ENCODE peak calls at places on chromosomes 1 and 21, in six cellular contexts. Z is WTC11, G is lower lobe of right lung, B is A673, F is psoas muscle, T is HL-60. S is an unnamed sample.

GRCh38 chr1:57026942-57027341 is 61.1 kb upstream of the C8B start:
- DNase-seq in Z (no peak), G (no peak), B (no peak), F (no peak), T (no peak), S (no peak)

GRCh38 chr1:223667484-223668182 is 2.1 kb upstream of the CAPN8 start:
- DNase-seq in Z (no peak), G (no peak), B (no peak), F (no peak), T (no peak), S (no peak)

GRCh38 chr1:30284226-30284625 is 439.2 kb downstream of the MATN1 start:
- DNase-seq in Z (no peak), G (no peak), B (no peak), F (no peak), T (no peak), S (no peak)

GRCh38 chr1:53572061-53572801 is 113.0 kb downstream of the DMRTB1 start:
- DNase-seq in Z (peak; percentile 12), G (no peak), B (peak; percentile 73), F (no peak), T (no peak), S (no peak)

GRCh38 chr1:163799190-163799805 is 477.5 kb downstream of the NUF2 start:
- DNase-seq in Z (no peak), G (no peak), B (peak; percentile 77), F (no peak), T (no peak), S (no peak)

GRCh38 chr1:69929278-69930057 is 275.9 kb downstream of the LRRC40 start:
- DNase-seq in Z (no peak), G (no peak), B (no peak), F (no peak), T (peak; percentile 2), S (no peak)

GRCh38 chr1:33426906-33427305 is 4.0 kb downstream of the PHC2 start:
- DNase-seq in Z (no peak), G (no peak), B (no peak), F (no peak), T (no peak), S (no peak)

GRCh38 chr1:104629589-104629988 is 879.9 kb downstream of the AMY1C start:
- DNase-seq in Z (no peak), G (no peak), B (no peak), F (no peak), T (no peak), S (no peak)

GRCh38 chr1:210726621-210727020 is 397.9 kb downstream of the HHAT start:
- DNase-seq in Z (peak; percentile 74), G (no peak), B (peak; percentile 56), F (no peak), T (no peak), S (peak; percentile 71)

DNA sequence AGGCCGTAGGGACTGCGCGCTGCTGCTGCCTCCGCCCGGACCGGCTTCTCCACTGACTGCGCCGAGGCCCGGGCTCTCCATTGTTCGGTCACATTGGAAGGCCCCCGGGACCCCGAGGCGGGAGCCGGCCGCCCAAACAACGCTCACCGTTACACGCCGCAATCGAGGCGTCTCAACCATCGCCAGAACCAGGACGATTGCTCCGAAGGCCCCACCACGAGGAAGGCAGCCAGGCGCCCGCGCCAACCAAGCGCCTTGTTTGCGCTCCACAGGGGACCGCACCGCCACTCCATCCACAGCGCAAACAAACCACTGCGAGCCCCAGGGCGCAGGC is 595 bp downstream of the GLUL start:
- DNase-seq in Z (no peak), G (peak; percentile 48), B (no peak), F (no peak), T (no peak), S (no peak)
- TF ChIP-seq CTCF in Z (no peak), G (peak; percentile 34), B (no peak), F (no peak), T (no peak), S (no peak)

DNA sequence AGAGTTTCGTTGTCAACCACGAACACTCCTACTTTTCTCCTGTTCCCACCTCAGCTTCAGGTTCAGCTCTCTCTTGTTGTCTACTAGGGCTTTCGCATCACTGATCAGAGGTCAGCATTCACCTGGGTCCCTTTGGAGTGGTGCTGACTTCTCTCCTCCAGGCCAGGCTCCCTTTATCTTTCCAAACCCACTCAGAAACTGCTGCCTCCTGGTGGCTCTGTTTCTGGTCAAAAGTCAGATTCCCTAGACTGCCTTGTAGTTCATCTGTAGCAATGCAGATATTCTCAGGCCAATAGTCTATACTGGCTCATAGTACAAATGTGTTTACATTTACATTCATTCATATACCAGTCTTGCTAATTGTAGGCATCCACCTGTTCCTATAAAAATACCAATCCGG is 6.4 kb upstream of the ERI3 start:
- DNase-seq in Z (no peak), G (no peak), B (no peak), F (no peak), T (no peak), S (no peak)
- TF ChIP-seq CTCF in Z (no peak), G (no peak), B (no peak), F (no peak), T (no peak), S (no peak)

GRCh38 chr21:44950016-44950326 is 10.1 kb downstream of the SLX9 start:
- DNase-seq in Z (no peak), G (no peak), B (no peak), F (no peak), T (no peak), S (no peak)
- TF ChIP-seq CTCF in Z (no peak), G (no peak), B (no peak), F (no peak), T (no peak), S (peak; percentile 57)

DNA sequence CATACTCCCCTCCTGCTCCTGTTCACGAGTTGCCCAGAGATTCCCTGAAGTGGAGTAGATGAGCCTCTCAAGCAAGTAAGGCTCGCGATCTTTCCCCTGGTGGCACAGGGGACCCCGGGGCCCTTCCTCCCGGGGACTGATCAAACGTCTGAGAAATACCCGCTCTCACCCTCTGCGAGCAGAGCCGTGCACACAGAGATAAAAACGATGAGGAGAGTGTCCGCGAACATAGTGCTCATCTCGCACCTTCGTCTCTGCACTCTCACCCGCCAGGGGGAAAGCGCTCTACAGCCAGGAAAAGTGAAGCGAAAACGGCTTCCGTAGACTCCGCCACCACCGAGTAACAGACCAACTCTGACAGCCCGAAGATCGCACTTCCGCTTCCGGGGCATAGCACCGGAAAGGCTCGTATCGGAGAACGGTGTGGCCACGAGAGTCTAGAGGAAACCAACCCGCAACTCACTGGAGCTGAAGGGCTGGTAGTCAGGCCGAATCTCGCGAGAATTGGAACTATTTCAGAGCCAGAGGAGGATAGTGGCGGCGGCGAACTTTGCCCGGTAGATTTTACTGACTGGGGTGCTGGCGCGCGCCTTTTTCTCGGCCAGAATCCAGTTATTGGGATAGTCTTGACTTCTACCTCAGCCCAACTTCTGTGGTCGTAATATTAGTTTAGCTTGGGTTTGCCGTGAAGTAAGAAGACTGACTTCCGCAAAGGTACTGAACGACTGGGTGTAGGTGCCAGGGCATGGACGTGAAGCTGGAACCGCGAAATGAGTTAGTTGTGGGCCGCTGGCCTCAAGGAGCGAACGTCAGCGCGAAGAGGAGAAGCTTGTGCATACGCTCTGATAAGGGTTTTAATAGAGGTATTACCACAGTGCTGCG is at the start of gene TMCO1:
- DNase-seq in Z (peak; percentile 88), G (peak; percentile 96), B (peak; percentile 99), F (peak; percentile 94), T (peak; percentile 98), S (peak; percentile 97)
- TF ChIP-seq CTCF in Z (no peak), G (no peak), B (no peak), F (peak; percentile 11), T (no peak), S (no peak)

DNA sequence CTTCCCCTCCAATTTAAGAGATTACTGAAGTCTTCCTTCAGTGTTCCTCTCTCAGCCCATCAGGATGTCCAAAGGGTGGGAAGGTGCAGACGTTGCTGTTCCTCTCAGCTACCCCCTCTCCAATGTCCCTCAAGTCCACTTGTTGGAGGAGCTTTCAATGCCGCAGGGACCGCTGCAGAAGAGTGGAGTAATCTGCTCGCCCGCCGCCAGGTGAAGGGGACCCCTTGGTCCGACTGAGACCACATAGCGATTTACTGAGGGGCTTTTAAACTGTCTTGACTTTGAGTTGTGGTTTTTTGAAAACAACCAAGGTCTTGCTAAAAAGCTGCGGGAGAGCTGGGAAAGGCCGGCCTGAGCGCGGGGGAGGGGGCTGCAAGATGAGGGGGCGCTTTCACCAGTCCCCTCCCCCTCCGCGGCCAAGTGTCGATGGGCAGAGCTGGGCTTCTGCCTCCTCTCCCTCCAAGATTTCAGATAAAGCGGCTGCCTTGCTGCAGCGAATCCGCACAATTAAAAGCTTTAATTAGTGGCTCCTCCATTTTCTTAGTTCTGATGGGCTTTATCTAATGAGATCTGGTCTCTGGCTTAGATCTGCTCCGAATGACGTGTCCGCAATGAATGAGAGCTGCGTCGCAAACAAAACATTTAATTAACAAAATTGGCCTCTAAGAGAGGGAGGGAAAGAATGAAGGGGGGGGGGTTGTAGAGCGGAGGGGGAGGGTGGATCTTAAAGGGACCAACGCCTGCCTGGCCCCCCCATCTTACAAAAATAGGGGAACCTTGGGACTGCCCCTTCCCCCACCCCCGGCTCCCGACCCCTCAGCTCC is 5.9 kb downstream of the LMO4 start:
- DNase-seq in Z (peak; percentile 60), G (no peak), B (peak; percentile 28), F (peak; percentile 25), T (peak; percentile 11), S (peak; percentile 13)
- TF ChIP-seq CTCF in Z (no peak), G (no peak), B (no peak), F (no peak), T (no peak), S (no peak)

DNA sequence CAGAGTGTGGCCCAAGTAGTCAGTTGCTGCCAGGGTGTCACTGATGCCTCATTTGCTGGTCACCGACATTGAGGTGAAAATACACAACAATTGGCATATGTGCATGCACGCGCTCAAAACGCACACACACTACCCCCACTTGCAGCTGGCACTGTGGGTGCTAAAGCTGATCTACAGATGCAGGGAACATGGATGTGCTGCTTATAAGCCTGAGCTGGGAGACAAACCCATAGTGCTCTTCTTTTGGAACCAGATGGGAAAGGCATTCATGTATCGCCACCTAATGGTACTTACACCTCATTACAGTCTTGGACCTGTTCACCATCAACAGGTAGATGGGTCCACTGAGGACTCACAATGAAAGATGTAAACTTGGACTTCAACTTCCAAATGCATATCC is 70.3 kb upstream of the CAMK1G start:
- DNase-seq in Z (no peak), G (no peak), B (peak; percentile 59), F (no peak), T (peak; percentile 5), S (no peak)
- TF ChIP-seq CTCF in Z (peak; percentile 63), G (peak; percentile 39), B (peak; percentile 82), F (no peak), T (peak; percentile 56), S (peak; percentile 63)

GRCh38 chr1:25168193-25169071 is 63.9 kb downstream of the SYF2 start:
- DNase-seq in Z (no peak), G (no peak), B (no peak), F (no peak), T (no peak), S (no peak)
- TF ChIP-seq CTCF in Z (no peak), G (no peak), B (no peak), F (no peak), T (no peak), S (no peak)